ENCODE peak calls at places on chromosomes 2 and 18, in eight cellular contexts. A is fibroblast of the conjunctiva, S is heart right ventricle, E is left cardiac atrium, M is occipital lobe, U is NAMALWA, N is C1 segment of cervical spinal cord, B is aorta. F is an unnamed sample.

GRCh38 chr2:162613839-162614238 is 224.7 kb downstream of the KCNH7 start:
- DNase-seq in S (no peak), N (no peak), A (no peak), E (no peak), B (no peak), M (no peak), U (no peak), F (no peak)

GRCh38 chr18:55790296-55790695 is 202.3 kb upstream of the TCF4 start:
- DNase-seq in S (no peak), M (no peak), N (no peak), B (no peak), E (no peak), A (no peak), U (no peak), F (no peak)

GRCh38 chr18:66682855-66683322 is 79.0 kb upstream of the CDH19 start:
- DNase-seq in N (no peak), U (no peak), S (no peak), M (peak), B (no peak), E (no peak), A (no peak), F (no peak)

GRCh38 chr2:98757904-98758421 is 27.0 kb upstream of the MGAT4A start:
- DNase-seq in A (peak), N (no peak), E (peak), S (peak), B (peak), M (no peak), U (peak), F (peak)

GRCh38 chr2:230697676-230698075 is 15.0 kb upstream of the CAB39 start:
- DNase-seq in N (no peak), B (no peak), U (no peak), E (no peak), M (no peak), S (no peak), A (no peak), F (no peak)

GRCh38 chr2:234951386-234952269 is at the start of gene SH3BP4:
- DNase-seq in B (peak), N (peak), E (peak), S (peak), U (no peak), A (peak), M (peak), F (peak)

GRCh38 chr2:144509548-144510205 is 10.2 kb downstream of the ZEB2 start:
- DNase-seq in S (no peak), N (no peak), B (no peak), E (no peak), U (no peak), A (no peak), M (no peak), F (no peak)

GRCh38 chr2:47617028-47617427 is 165.9 kb upstream of the MSH6 start:
- DNase-seq in E (no peak), S (no peak), U (no peak), N (no peak), B (no peak), A (no peak), M (no peak), F (no peak)

GRCh38 chr2:88827821-88828220 is 136.3 kb downstream of the RPIA start:
- DNase-seq in N (no peak), B (no peak), E (no peak), S (no peak), U (no peak), M (no peak), A (no peak), F (no peak)